ENCODE peak calls at places on chromosomes 7 and 10, in eight cellular contexts. A, O, W, M, H, S, J and I are unnamed samples.

GRCh38 chr10:122192142-122192541 is 79.0 kb upstream of the BTBD16 start:
- DNase-seq in A (no peak), O (no peak), W (no peak), M (no peak), H (no peak), S (no peak), J (no peak), I (no peak)

GRCh38 chr7:150939052-150939810 is 38.9 kb downstream of the KCNH2 start:
- DNase-seq in A (no peak), O (no peak), W (peak), M (no peak), H (no peak), S (no peak), J (no peak), I (no peak)

GRCh38 chr10:108039821-108040584 is 875.5 kb upstream of the SORCS1 start:
- DNase-seq in A (no peak), O (no peak), W (no peak), M (no peak), H (no peak), S (no peak), J (no peak), I (no peak)

GRCh38 chr7:84144480-84144879 is 50.1 kb downstream of the SEMA3A start:
- DNase-seq in A (no peak), O (no peak), W (no peak), M (no peak), H (no peak), S (peak), J (no peak), I (no peak)

GRCh38 chr10:123158682-123159081 is 4.5 kb downstream of the BUB3 start:
- DNase-seq in A (no peak), O (no peak), W (no peak), M (no peak), H (no peak), S (no peak), J (no peak), I (no peak)

GRCh38 chr10:33509231-33509871 is 174.9 kb upstream of the NRP1 start:
- DNase-seq in A (peak), O (peak), W (peak), M (no peak), H (peak), S (peak), J (peak), I (peak)

GRCh38 chr10:17009228-17009700 is 120.3 kb downstream of the CUBN start:
- DNase-seq in A (no peak), O (no peak), W (no peak), M (no peak), H (no peak), S (peak), J (no peak), I (no peak)

GRCh38 chr7:7765422-7765821 is 47.0 kb upstream of the RPA3 start:
- DNase-seq in A (no peak), O (no peak), W (no peak), M (no peak), H (no peak), S (no peak), J (no peak), I (no peak)

GRCh38 chr10:102764340-102765257 is 20.9 kb downstream of the WBP1L start:
- DNase-seq in A (no peak), O (no peak), W (no peak), M (no peak), H (no peak), S (no peak), J (no peak), I (no peak)

GRCh38 chr10:129740532-129741279 is 223.4 kb downstream of the EBF3 start:
- DNase-seq in A (no peak), O (no peak), W (no peak), M (no peak), H (no peak), S (no peak), J (no peak), I (no peak)

GRCh38 chr7:33807779-33808482 is 97.4 kb upstream of the BMPER start:
- DNase-seq in A (peak), O (peak), W (peak), M (peak), H (peak), S (peak), J (no peak), I (no peak)

GRCh38 chr7:2823124-2823523 is 21.0 kb downstream of the GNA12 start:
- DNase-seq in A (no peak), O (no peak), W (no peak), M (no peak), H (no peak), S (no peak), J (no peak), I (no peak)

GRCh38 chr7:155483868-155484325 is 26.0 kb downstream of the EN2 start:
- DNase-seq in A (no peak), O (no peak), W (peak), M (no peak), H (no peak), S (no peak), J (no peak), I (no peak)

GRCh38 chr7:1536105-1536767 is 5.7 kb downstream of the MAFK start:
- DNase-seq in A (no peak), O (no peak), W (no peak), M (no peak), H (no peak), S (no peak), J (no peak), I (no peak)

GRCh38 chr7:55374213-55374612 is 9.1 kb downstream of the LANCL2 start:
- DNase-seq in A (no peak), O (no peak), W (no peak), M (no peak), H (no peak), S (no peak), J (no peak), I (no peak)

GRCh38 chr7:106451171-106451570 is 166.4 kb upstream of the NAMPT start:
- DNase-seq in A (no peak), O (no peak), W (no peak), M (no peak), H (no peak), S (no peak), J (no peak), I (no peak)

GRCh38 chr10:24958701-24959392 is 6.4 kb upstream of the PRTFDC1 start:
- DNase-seq in A (no peak), O (peak), W (no peak), M (no peak), H (no peak), S (peak), J (no peak), I (no peak)

GRCh38 chr10:28302012-28302667 is 724 bp downstream of the MPP7 start:
- DNase-seq in A (no peak), O (peak), W (no peak), M (no peak), H (no peak), S (peak), J (no peak), I (no peak)

GRCh38 chr7:22728416-22729029 is 1.5 kb downstream of the IL6 start:
- DNase-seq in A (peak), O (peak), W (no peak), M (no peak), H (peak), S (peak), J (no peak), I (no peak)

GRCh38 chr10:21100871-21101514 is 203.9 kb upstream of the NEBL start:
- DNase-seq in A (no peak), O (no peak), W (no peak), M (no peak), H (no peak), S (peak), J (no peak), I (no peak)

GRCh38 chr7:45910855-45911254 is 10.2 kb downstream of the IGFBP3 start:
- DNase-seq in A (no peak), O (no peak), W (no peak), M (no peak), H (no peak), S (no peak), J (no peak), I (no peak)

GRCh38 chr10:60704480-60704879 is 73.8 kb upstream of the CDK1 start:
- DNase-seq in A (peak), O (no peak), W (no peak), M (no peak), H (peak), S (peak), J (no peak), I (peak)

GRCh38 chr7:101058355-101058754 is 26.9 kb upstream of the TRIM56 start:
- DNase-seq in A (peak), O (peak), W (no peak), M (no peak), H (peak), S (peak), J (no peak), I (no peak)

GRCh38 chr10:77604063-77604462 is 33.5 kb downstream of the KCNMA1 start:
- DNase-seq in A (no peak), O (no peak), W (no peak), M (no peak), H (no peak), S (no peak), J (no peak), I (no peak)

GRCh38 chr10:131899116-131899690 is 1.6 kb upstream of the PPP2R2D start:
- DNase-seq in A (no peak), O (no peak), W (no peak), M (no peak), H (no peak), S (no peak), J (no peak), I (no peak)

GRCh38 chr10:131899695-131900349 is 986 bp upstream of the PPP2R2D start:
- DNase-seq in A (no peak), O (no peak), W (peak), M (no peak), H (no peak), S (peak), J (no peak), I (no peak)

GRCh38 chr10:131901181-131901829 is 497 bp downstream of the PPP2R2D start:
- DNase-seq in A (no peak), O (peak), W (peak), M (no peak), H (no peak), S (peak), J (no peak), I (no peak)

GRCh38 chr10:131902211-131902610 is 1.4 kb downstream of the PPP2R2D start:
- DNase-seq in A (no peak), O (no peak), W (no peak), M (no peak), H (no peak), S (no peak), J (no peak), I (no peak)

DNA sequence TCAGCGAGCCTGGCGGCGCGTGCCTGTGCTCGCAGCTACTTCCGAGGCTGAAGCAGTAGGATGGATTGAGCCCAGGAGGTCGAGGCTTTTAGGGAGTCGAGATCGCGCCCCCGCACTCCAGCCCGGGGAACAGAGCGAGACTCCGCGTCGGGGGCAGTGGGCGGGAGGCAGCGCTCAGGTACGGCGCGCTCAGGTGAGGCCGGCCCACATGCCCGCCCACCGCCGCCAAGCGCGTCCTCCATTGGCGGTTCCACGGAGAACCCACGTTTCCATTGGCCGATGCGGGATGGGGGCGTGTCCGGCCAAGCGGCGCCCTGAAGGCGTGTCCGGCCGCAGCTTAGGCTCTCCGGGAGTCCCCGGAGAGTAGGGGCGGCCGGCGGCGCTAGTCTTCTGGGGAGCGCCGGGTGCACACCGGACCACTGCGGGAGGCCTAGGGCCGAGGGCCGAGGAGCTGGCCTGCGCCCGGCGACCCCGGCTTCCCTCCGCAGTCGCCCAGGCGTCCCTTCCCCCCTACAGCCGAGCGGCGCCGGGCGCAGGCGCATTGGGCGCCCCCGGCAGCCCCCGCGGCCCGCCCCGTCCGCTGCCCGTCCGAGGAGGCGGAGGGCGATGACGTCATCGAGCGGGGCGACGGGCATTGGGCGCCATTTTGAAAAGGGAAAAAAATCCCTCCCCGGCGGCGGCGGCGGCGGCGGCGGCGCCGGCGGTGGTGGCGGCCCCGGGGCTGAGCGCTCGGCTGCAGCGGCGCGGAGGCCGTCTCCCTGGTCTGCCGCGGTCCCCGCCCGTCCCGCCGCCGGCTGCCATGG is at the start of gene PPP2R2D:
- DNase-seq in A (peak), O (peak), W (peak), M (peak), H (peak), S (peak), J (peak), I (no peak)
- TF ChIP-seq POLR2AphosphoS5 in A (peak), O (no peak), W (peak), M (peak), H (peak), S (peak), J (no peak), I (no peak)

DNA sequence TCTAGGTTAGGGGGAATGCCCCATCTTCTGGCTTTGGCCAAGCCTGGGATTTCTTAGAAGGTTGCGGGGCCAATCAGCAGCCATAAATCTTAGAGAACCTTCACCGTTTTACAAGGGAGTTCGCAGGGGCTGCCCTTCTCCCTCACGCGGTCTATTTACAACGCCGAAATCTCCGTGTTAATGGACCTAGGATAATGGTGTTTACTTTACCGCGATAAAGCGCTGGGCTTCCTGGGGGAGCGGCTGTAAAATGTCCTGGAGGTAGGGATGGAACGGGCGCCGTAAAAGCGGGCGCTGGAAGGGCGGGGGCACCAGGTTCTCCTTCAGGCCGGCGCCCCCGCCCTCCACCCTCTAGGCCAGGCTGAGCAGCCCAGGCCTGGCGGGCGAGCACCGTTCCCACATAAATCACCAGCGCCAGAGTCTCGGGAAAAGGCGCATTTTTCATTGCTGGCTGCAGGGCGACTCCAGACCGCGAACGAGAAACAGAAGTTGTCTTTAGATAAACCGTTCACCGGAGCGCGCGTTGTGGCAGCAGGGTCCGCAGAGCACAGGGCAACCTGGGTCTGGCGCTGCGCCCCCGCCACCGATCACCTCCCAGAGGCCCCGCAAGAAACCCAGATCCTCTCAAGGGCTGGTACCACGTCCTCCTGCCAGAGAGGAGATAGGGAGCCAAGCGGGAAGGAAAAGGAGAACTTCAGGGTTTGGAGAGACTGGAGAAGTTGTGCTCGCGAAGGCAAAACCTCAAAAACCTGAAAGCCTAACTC is 12.5 kb upstream of the NKX2-3 start:
- DNase-seq in A (no peak), O (no peak), W (peak), M (no peak), H (no peak), S (no peak), J (no peak), I (no peak)
- H3K9ac ChIP-seq in A (no peak), O (no peak), W (no peak), M (no peak), H (no peak), S (no peak), J (no peak), I (no peak)

GRCh38 chr7:158396301-158396905 is 191.2 kb downstream of the PTPRN2 start:
- DNase-seq in A (no peak), O (no peak), W (no peak), M (no peak), H (no peak), S (no peak), J (no peak), I (no peak)
- H3K27ac ChIP-seq in A (no peak), O (no peak), W (no peak), M (no peak), H (no peak), S (no peak), J (no peak), I (peak)

GRCh38 chr7:130943336-130943901 is 209.4 kb upstream of the KLF14 start:
- DNase-seq in A (no peak), O (no peak), W (no peak), M (no peak), H (no peak), S (peak), J (no peak), I (no peak)
- TF ChIP-seq POLR2AphosphoS5 in A (no peak), O (no peak), W (no peak), M (no peak), H (no peak), S (peak), J (no peak), I (no peak)

DNA sequence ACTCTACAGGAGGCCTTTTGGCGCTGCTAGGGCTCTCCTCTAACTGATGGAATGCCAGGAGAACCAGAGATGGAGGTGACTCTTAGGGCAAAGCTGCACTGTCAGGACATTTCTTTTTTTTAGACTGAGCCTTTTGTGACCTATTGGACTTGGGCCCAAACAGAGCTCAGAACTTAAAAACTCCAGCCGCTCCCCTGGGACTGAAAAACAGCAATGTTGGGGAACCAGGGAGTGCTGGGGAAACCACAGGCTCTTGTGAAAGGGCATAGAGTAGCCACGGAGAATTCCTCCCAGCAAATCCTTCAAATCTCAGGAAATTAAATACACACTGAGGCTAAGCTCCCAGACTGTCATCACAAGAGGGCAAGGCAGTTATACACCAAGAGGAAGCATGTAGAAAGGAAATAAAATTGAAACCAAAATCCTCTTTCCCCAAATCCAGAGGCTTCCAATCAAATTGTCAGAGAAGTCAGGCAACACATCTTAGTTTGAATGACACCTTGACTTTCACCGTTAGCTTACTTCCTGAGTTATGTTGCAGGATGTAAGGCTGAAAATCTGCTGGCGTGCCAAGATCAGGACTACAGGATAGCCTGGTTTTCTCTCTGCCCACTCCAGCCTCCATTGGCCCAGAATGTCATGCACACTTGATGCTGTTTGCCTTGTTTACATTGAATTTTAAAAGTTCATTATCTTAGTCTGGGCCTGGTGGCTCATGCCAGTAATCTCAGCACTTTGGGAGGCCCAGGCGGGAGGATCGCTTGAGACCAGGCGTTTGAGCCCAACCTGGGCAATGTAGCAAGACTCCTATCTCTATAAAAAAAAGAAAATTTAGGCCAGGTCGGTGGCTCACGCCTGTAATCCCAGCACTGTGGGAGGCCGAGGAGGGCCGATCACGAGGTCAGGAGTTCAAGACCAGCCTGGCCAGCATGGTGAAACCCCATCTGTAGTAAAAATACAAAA is 2.5 kb upstream of the RFC2 start:
- DNase-seq in A (no peak), O (no peak), W (no peak), M (no peak), H (no peak), S (peak), J (no peak), I (no peak)
- H3K9ac ChIP-seq in A (no peak), O (no peak), W (no peak), M (no peak), H (no peak), S (peak), J (no peak), I (peak)

GRCh38 chr7:156950381-156950858 is 908 bp downstream of the NOM1 start:
- DNase-seq in A (no peak), O (no peak), W (no peak), M (no peak), H (no peak), S (no peak), J (no peak), I (no peak)
- H3K27ac ChIP-seq in A (peak), O (peak), W (peak), M (no peak), H (peak), S (peak), J (peak), I (no peak)

GRCh38 chr7:158430308-158431034 is 157.2 kb downstream of the PTPRN2 start:
- DNase-seq in A (no peak), O (no peak), W (peak), M (no peak), H (no peak), S (no peak), J (no peak), I (no peak)

GRCh38 chr7:158428842-158429753 is 158.5 kb downstream of the PTPRN2 start:
- DNase-seq in A (no peak), O (no peak), W (peak), M (no peak), H (no peak), S (no peak), J (no peak), I (no peak)

GRCh38 chr7:158431055-158431940 is 156.3 kb downstream of the PTPRN2 start:
- DNase-seq in A (no peak), O (no peak), W (peak), M (no peak), H (no peak), S (no peak), J (no peak), I (no peak)

GRCh38 chr7:158431941-158432347 is 155.7 kb downstream of the PTPRN2 start:
- DNase-seq in A (peak), O (peak), W (peak), M (no peak), H (peak), S (no peak), J (no peak), I (no peak)

GRCh38 chr7:158432369-158433270 is 155.0 kb downstream of the PTPRN2 start:
- DNase-seq in A (no peak), O (no peak), W (peak), M (no peak), H (peak), S (no peak), J (no peak), I (no peak)
- TF ChIP-seq POLR2AphosphoS5 in A (no peak), O (no peak), W (no peak), M (no peak), H (peak), S (no peak), J (no peak), I (no peak)